ENCODE peak calls at places on chromosomes 7 and 10, in nine cellular contexts. A, K, F, V, T, U, D, I and E are unnamed samples.

GRCh38 chr7:82163586-82163985 is 280.0 kb downstream of the CACNA2D1 start:
- DNase-seq in I (no peak), F (no peak), K (no peak), V (no peak), U (no peak), T (no peak), D (no peak), A (no peak), E (no peak)

GRCh38 chr10:79379512-79380124 is 32.3 kb downstream of the PPIF start:
- DNase-seq in A (no peak), K (no peak), V (no peak), F (peak; percentile 52), I (no peak), T (no peak), D (no peak), U (no peak), E (peak; percentile 28)

GRCh38 chr10:26215534-26215922 is 1.0 kb upstream of the GAD2 start:
- DNase-seq in V (no peak), I (no peak), A (no peak), K (no peak), U (no peak), F (no peak), T (no peak), D (no peak), E (no peak)

GRCh38 chr10:69345890-69346474 is 67.7 kb downstream of the HK1 start:
- DNase-seq in I (no peak), U (no peak), K (no peak), V (no peak), T (no peak), F (no peak), A (no peak), D (no peak), E (peak; percentile 30)

GRCh38 chr7:28155964-28156363 is 24.6 kb downstream of the JAZF1 start:
- DNase-seq in U (no peak), F (peak; percentile 89), K (no peak), T (peak; percentile 82), A (no peak), V (peak; percentile 42), I (no peak), D (no peak), E (peak; percentile 87)

GRCh38 chr7:69049341-69049740 is 548.9 kb upstream of the AUTS2 start:
- DNase-seq in T (no peak), I (no peak), V (no peak), K (no peak), A (no peak), F (no peak), U (no peak), D (no peak), E (peak; percentile 0)

GRCh38 chr10:63256047-63256773 is 123.1 kb downstream of the NRBF2 start:
- DNase-seq in U (no peak), K (no peak), A (no peak), D (no peak), T (peak; percentile 66), V (no peak), I (no peak), F (peak; percentile 68), E (peak; percentile 45)

GRCh38 chr10:30784896-30785605 is 155.5 kb upstream of the LYZL2 start:
- DNase-seq in F (peak; percentile 64), U (no peak), K (no peak), A (peak; percentile 59), I (peak; percentile 64), T (peak; percentile 74), D (peak; percentile 46), V (peak; percentile 64), E (peak; percentile 82)

GRCh38 chr7:45100761-45101480 is 10.6 kb downstream of the TBRG4 start:
- DNase-seq in U (no peak), V (no peak), I (no peak), F (no peak), D (no peak), T (no peak), A (no peak), K (no peak), E (no peak)

GRCh38 chr10:58435297-58435696 is 50.1 kb downstream of the TFAM start:
- DNase-seq in D (no peak), K (peak; percentile 41), U (no peak), I (peak; percentile 68), V (peak; percentile 71), F (peak; percentile 97), T (peak; percentile 97), A (no peak), E (peak; percentile 98)

GRCh38 chr10:3178070-3178469 is 5.5 kb upstream of the PITRM1 start:
- DNase-seq in V (no peak), D (no peak), U (no peak), I (no peak), K (no peak), F (no peak), T (no peak), A (no peak), E (no peak)

GRCh38 chr7:155791214-155791737 is 21.0 kb downstream of the SHH start:
- DNase-seq in K (no peak), D (no peak), A (no peak), U (no peak), T (no peak), V (no peak), I (no peak), F (no peak), E (no peak)

GRCh38 chr7:151404216-151405011 is 5.4 kb downstream of the WDR86 start:
- DNase-seq in V (no peak), T (peak; percentile 76), U (no peak), D (no peak), I (no peak), K (no peak), F (peak; percentile 65), A (no peak), E (peak; percentile 65)

GRCh38 chr7:79529896-79530235 is 76.4 kb upstream of the MAGI2 start:
- DNase-seq in V (no peak), D (no peak), I (no peak), K (no peak), F (no peak), A (no peak), T (peak; percentile 48), U (no peak), E (peak; percentile 11)

GRCh38 chr7:124462249-124462648 is 303.3 kb downstream of the GPR37 start:
- DNase-seq in I (no peak), T (peak; percentile 60), A (no peak), F (no peak), V (no peak), U (no peak), D (no peak), K (no peak), E (peak; percentile 68)

GRCh38 chr7:150996289-150997074 is 5.7 kb downstream of the NOS3 start:
- DNase-seq in F (no peak), I (no peak), D (no peak), K (no peak), T (no peak), U (no peak), A (no peak), V (no peak), E (no peak)

GRCh38 chr7:1708640-1709249 is 38.7 kb downstream of the ELFN1 start:
- DNase-seq in A (no peak), F (no peak), U (no peak), D (no peak), V (no peak), T (no peak), K (no peak), I (no peak), E (no peak)

GRCh38 chr7:81155654-81156373 is 237.0 kb upstream of the SEMA3C start:
- DNase-seq in T (no peak), K (no peak), A (no peak), I (no peak), V (no peak), U (no peak), D (no peak), F (no peak), E (peak; percentile 5)

GRCh38 chr7:87648316-87648715 is 20.1 kb downstream of the RUNDC3B start:
- DNase-seq in I (no peak), U (no peak), K (no peak), V (no peak), T (no peak), A (no peak), F (no peak), D (no peak), E (no peak)

GRCh38 chr10:61842755-61843497 is 58.6 kb upstream of the ARID5B start:
- DNase-seq in D (no peak), A (no peak), I (peak; percentile 33), K (no peak), F (peak; percentile 74), T (peak; percentile 66), U (no peak), V (no peak), E (peak; percentile 76)

GRCh38 chr10:129933456-129934092 is 30.5 kb downstream of the EBF3 start:
- DNase-seq in A (no peak), T (no peak), U (no peak), F (no peak), K (no peak), V (no peak), D (no peak), I (no peak), E (no peak)